ENCODE peak calls at places on chromosomes 13 and 19, in nine cellular contexts. Q is NT2/D1, W is tibial artery, I is IMR-90, E is left ventricle myocardium inferior, D is cardiac muscle cell, P is heart left ventricle, Z is psoas muscle, N is BE2C. A is an unnamed sample. For H3K4me1 and H3K27me3, the result is how much of the 10 kb centered on the place peaks cover.

GRCh38 chr13:49638416-49639072 is 10.2 kb downstream of the ARL11 start:
- DNase-seq in D (no peak), Z (no peak), P (no peak), Q (no peak), N (no peak), W (no peak), I (no peak), E (no peak), A (no peak)

GRCh38 chr13:91470084-91470621 is 71.7 kb downstream of the GPC5 start:
- DNase-seq in Z (no peak), D (no peak), E (no peak), P (no peak), N (no peak), W (no peak), I (no peak), Q (no peak), A (no peak)

GRCh38 chr19:10514211-10515145 is 2.8 kb downstream of the S1PR5 start:
- DNase-seq in Z (no peak), E (no peak), N (peak), Q (no peak), W (no peak), P (no peak), D (no peak), I (no peak), A (no peak)

GRCh38 chr13:49113526-49114286 is 106.4 kb upstream of the MLNR start:
- DNase-seq in P (no peak), Q (no peak), W (no peak), E (no peak), D (peak), I (peak), N (no peak), Z (no peak), A (no peak)

GRCh38 chr13:60838581-60838980 is 441.6 kb downstream of the TDRD3 start:
- DNase-seq in P (no peak), N (no peak), I (no peak), D (no peak), Q (no peak), E (no peak), Z (no peak), W (no peak), A (no peak)

GRCh38 chr19:16446108-16447014 is 25.4 kb downstream of the EPS15L1 start:
- DNase-seq in W (no peak), Q (no peak), I (peak), N (no peak), E (no peak), Z (no peak), P (no peak), D (no peak), A (no peak)

GRCh38 chr13:31380728-31381127 is 181.0 kb downstream of the B3GLCT start:
- DNase-seq in W (no peak), D (no peak), P (no peak), I (no peak), E (no peak), N (no peak), Z (no peak), Q (no peak), A (no peak)

GRCh38 chr19:19303411-19303810 is 16.9 kb downstream of the SUGP1 start:
- DNase-seq in E (no peak), D (no peak), Z (no peak), I (no peak), W (no peak), P (no peak), Q (no peak), N (no peak), A (no peak)

GRCh38 chr19:13366529-13367143 is 139.6 kb downstream of the CACNA1A start:
- DNase-seq in Z (no peak), W (no peak), Q (peak), P (no peak), N (no peak), E (no peak), I (peak), D (peak), A (no peak)

GRCh38 chr13:46687810-46688209 is 109.2 kb downstream of the ESD start:
- DNase-seq in Z (no peak), P (no peak), Q (peak), W (no peak), N (no peak), I (peak), E (no peak), D (peak), A (no peak)

GRCh38 chr19:35756373-35757230 is at the start of gene HSPB6:
- DNase-seq in Q (no peak), D (peak), I (peak), E (peak), W (peak), P (peak), Z (peak), N (no peak), A (peak)

GRCh38 chr19:510606-511100 is 3.4 kb downstream of the TPGS1 start:
- DNase-seq in E (peak), D (peak), W (no peak), Q (peak), N (peak), Z (peak), P (peak), I (peak), A (peak)

GRCh38 chr13:109949395-109949794 is 163.0 kb upstream of the IRS2 start:
- DNase-seq in I (peak), Q (no peak), N (no peak), E (no peak), P (no peak), D (no peak), Z (no peak), W (no peak), A (no peak)

GRCh38 chr13:59750860-59751259 is 412.9 kb downstream of the DIAPH3 start:
- DNase-seq in Q (peak), W (no peak), D (peak), E (no peak), P (no peak), Z (no peak), N (peak), I (peak), A (no peak)

GRCh38 chr19:19860756-19861390 is 4.8 kb upstream of the ZNF253 start:
- DNase-seq in N (no peak), Q (peak), P (no peak), Z (no peak), W (no peak), E (no peak), I (no peak), D (peak), A (no peak)

GRCh38 chr19:18663940-18664530 is 19.4 kb upstream of the CRTC1 start:
- DNase-seq in E (no peak), N (no peak), Z (no peak), Q (no peak), P (no peak), W (peak), I (no peak), D (no peak), A (no peak)

GRCh38 chr13:100513987-100514670 is 74.5 kb downstream of the GGACT start:
- DNase-seq in P (no peak), Q (no peak), D (peak), E (no peak), Z (no peak), N (no peak), W (no peak), I (no peak), A (peak)

GRCh38 chr19:33530261-33530660 is 8.7 kb upstream of the PEPD start:
- DNase-seq in E (no peak), D (no peak), Z (no peak), W (no peak), I (no peak), P (no peak), N (no peak), Q (no peak), A (no peak)

GRCh38 chr19:15113245-15114152 is 6.3 kb downstream of the SYDE1 start:
- DNase-seq in Z (peak), D (no peak), P (no peak), W (no peak), I (no peak), Q (no peak), E (no peak), N (no peak), A (no peak)

GRCh38 chr13:73956795-73957408 is 177.3 kb downstream of the KLF12 start:
- DNase-seq in Z (no peak), N (no peak), W (no peak), E (no peak), Q (no peak), D (no peak), I (no peak), P (no peak), A (no peak)

GRCh38 chr19:28519950-28520861 is 692.7 kb downstream of the UQCRFS1 start:
- DNase-seq in N (no peak), I (no peak), W (no peak), D (no peak), E (no peak), Q (no peak), Z (peak), P (no peak), A (peak)

GRCh38 chr19:17234911-17235617 is 9.0 kb downstream of the OCEL1 start:
- DNase-seq in P (peak), I (peak), Q (no peak), E (peak), Z (peak), W (no peak), N (peak), D (peak), A (no peak)

GRCh38 chr19:35143231-35143715 is at the start of gene FXYD7:
- DNase-seq in Z (no peak), E (no peak), W (no peak), D (no peak), N (peak), I (no peak), Q (no peak), P (peak), A (no peak)

GRCh38 chr19:51607920-51608562 is 22.2 kb downstream of the SIGLEC5 start:
- DNase-seq in E (peak), Z (peak), I (peak), N (peak), D (peak), Q (peak), P (peak), W (peak), A (peak)

GRCh38 chr13:26446751-26447150 is 110.7 kb upstream of the WASF3 start:
- DNase-seq in I (no peak), N (no peak), E (no peak), Q (no peak), D (no peak), W (no peak), P (no peak), Z (no peak), A (no peak)

GRCh38 chr13:25267715-25268114 is 19.6 kb downstream of the MTMR6 start:
- DNase-seq in I (peak), Q (no peak), W (no peak), P (no peak), E (no peak), D (peak), N (no peak), Z (no peak), A (no peak)

GRCh38 chr19:10089801-10090375 is 3.8 kb downstream of the SHFL start:
- DNase-seq in E (no peak), W (no peak), N (no peak), Z (no peak), Q (no peak), D (no peak), I (no peak), P (no peak), A (no peak)

GRCh38 chr13:114101325-114101821 is 31.1 kb downstream of the RASA3 start:
- DNase-seq in E (no peak), P (peak), Q (no peak), W (peak), N (no peak), I (no peak), D (no peak), Z (peak), A (peak)

GRCh38 chr19:8028951-8029491 is 23.5 kb upstream of the CCL25 start:
- DNase-seq in E (no peak), P (no peak), W (no peak), D (peak), I (peak), N (no peak), Z (no peak), Q (peak), A (no peak)

GRCh38 chr13:54029226-54029625 is 1000.6 kb downstream of the OLFM4 start:
- DNase-seq in I (no peak), W (no peak), N (no peak), P (no peak), Q (no peak), Z (no peak), E (no peak), D (no peak), A (no peak)

GRCh38 chr19:12331211-12331941 is 2.1 kb downstream of the ZNF563 start:
- DNase-seq in D (no peak), N (no peak), E (no peak), Z (no peak), Q (no peak), W (no peak), P (peak), I (no peak), A (no peak)

GRCh38 chr13:25478186-25478585 is 106.4 kb downstream of the ATP8A2 start:
- DNase-seq in Z (no peak), P (no peak), Q (peak), W (no peak), N (no peak), E (no peak), I (no peak), D (peak), A (no peak)

GRCh38 chr19:46144756-46145155 is 3.3 kb upstream of the IGFL2 start:
- DNase-seq in N (no peak), D (no peak), I (no peak), Z (no peak), E (no peak), W (no peak), Q (no peak), P (no peak), A (no peak)

GRCh38 chr13:33312150-33312908 is 26.8 kb upstream of the STARD13 start:
- DNase-seq in P (no peak), Q (no peak), E (no peak), I (peak), W (no peak), Z (no peak), N (no peak), D (peak), A (no peak)

GRCh38 chr19:35167251-35168119 is 12.9 kb downstream of the FXYD5 start:
- DNase-seq in D (no peak), N (no peak), W (peak), Z (no peak), P (no peak), Q (no peak), E (no peak), I (no peak), A (no peak)

GRCh38 chr19:4986471-4986888 is 17.6 kb downstream of the KDM4B start:
- DNase-seq in P (no peak), W (no peak), Z (no peak), Q (no peak), I (no peak), E (no peak), N (no peak), D (no peak), A (no peak)
- H3K4me1 ChIP-seq in P (half or more), W (under half), Z (half or more), Q (under half), I (under half), E (half or more), N (under half), D (half or more), A (half or more)

DNA sequence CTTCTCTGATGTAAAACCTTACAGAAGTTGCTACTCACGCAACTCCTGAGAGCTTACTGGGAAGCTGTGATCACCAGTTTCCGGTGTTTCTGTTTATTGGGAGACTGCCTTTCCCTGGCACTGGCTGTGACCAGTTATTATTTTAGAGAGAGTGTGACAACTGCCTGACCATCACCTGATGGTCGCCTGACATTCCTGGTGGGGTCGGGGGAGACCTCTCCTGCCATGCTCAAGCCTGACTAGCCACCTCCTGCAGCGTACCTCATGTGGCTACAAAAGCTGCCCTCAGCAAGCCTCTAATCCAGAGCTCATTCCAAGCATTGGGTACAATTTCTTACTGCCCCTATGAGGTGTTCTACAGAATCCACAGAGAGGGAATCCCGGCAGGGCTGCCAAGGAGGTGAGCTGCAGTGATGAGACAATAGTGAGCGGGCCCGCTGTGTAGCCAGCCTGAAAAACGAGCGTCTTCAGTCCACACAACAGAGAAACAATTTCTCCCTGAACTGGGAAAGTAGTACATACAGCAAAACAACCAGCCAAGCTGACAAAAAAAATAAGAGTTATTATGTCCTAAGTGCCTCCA is 28.7 kb downstream of the GJA3 start:
- DNase-seq in I (no peak), Q (no peak), N (no peak), D (no peak), P (no peak), W (no peak), E (no peak), Z (no peak), A (no peak)
- H3K27me3 ChIP-seq in I (under half), Q (under half), N (under half), D (under half), P (under half), W (under half), E (half or more), Z (under half), A (under half)

GRCh38 chr13:24217601-24218281 is 57.2 kb downstream of the SPATA13 start:
- DNase-seq in N (no peak), Z (no peak), D (peak), E (no peak), P (no peak), W (no peak), I (no peak), Q (no peak), A (no peak)
- H3K4me1 ChIP-seq in N (under half), Z (under half), D (under half), E (half or more), P (under half), W (under half), I (under half), Q (under half), A (under half)

DNA sequence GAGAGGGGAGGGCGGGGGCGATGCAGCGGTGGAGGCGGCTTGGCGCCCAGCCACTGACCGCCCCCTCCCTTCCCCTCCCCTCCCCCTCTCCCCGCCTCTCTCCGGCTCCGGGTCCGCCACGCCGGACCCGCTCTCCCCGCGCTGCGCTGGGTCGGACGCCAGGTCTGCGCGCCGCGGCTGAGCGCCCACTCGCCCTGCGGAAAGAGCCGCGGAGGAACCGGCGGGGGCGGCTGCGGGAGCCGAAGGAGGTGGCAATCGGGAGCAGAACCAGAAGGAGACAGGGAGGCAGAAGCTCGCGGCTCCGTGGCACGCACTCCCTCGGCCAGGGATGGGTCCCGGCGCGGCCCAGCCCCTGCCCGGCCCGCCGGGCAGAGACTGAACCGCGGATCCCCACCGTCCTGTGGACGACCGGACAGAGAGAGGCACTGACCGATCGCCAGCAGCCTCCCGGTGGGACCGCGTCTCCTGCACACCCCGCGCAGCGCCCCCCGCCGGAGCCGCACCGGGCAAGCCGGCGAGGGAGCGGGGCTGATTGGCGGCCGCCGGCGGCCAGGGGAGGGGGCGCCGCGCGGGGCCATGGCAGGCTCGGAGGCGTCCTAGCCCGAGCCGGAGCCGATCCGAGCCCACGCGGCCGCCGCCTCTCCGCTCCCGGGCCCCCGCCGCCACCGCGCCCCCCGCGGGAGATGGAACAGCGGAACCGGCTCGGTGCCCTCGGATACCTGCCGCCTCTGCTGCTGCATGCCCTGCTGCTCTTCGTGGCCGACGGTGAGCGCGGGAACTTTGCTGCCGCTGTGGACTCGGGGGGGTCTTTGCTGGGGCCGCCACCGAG is at the start of gene VSTM2B:
- DNase-seq in Q (no peak), D (no peak), I (no peak), Z (no peak), N (no peak), P (no peak), E (no peak), W (no peak), A (no peak)
- H3K27me3 ChIP-seq in Q (under half), D (half or more), I (half or more), Z (under half), N (half or more), P (half or more), E (half or more), W (under half), A (half or more)

DNA sequence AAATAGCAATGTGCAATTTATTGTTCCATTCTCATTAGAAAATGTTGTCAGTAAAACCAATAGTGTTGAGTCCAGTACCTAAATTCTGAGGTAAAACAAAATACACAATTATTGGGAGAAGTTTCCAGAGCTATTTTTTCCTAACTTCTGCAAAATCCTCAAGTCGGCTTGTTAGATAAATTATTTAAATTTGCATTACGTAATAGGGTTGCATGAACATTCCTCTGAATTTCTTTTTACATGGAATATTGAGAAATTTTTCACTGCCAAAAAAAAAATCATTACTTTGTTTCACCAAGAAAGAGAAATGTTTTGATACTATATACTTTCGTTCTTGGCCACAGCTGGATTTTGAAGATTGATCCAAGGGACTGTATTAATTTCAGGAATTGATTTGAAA is 1.5 kb downstream of the ZNF507 start:
- DNase-seq in Q (no peak), D (no peak), E (no peak), N (no peak), P (no peak), I (no peak), W (no peak), Z (no peak), A (no peak)
- H3K4me1 ChIP-seq in Q (under half), D (under half), E (half or more), N (under half), P (under half), I (under half), W (half or more), Z (under half), A (under half)

GRCh38 chr19:44750713-44751112 is 2.2 kb downstream of the BCL3 start:
- DNase-seq in I (no peak), D (no peak), Z (no peak), P (no peak), E (no peak), Q (no peak), N (no peak), W (no peak), A (no peak)
- H3K27me3 ChIP-seq in I (under half), D (under half), Z (under half), P (under half), E (under half), Q (under half), N (under half), W (under half), A (under half)

DNA sequence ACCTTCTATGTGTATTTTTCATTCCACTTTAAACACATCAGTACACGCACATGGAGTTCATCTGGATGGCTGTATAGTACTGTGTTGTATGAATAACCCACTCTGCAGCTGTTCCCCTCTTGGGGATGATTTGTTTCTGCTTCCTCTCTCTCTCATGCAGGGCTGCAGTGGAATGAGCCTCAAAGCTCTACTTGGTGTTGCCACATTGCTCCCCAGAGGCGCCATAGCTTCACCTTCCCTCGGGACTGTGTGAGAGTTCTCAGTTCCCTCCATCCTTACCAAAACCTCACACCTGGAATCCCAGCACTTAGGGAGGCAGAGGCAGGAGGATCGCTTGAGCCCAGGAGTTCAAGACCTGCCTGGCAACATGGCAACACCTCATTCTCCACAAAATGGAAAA is 28.4 kb upstream of the GPR183 start:
- DNase-seq in I (no peak), P (no peak), W (no peak), Q (no peak), N (no peak), E (no peak), D (no peak), Z (no peak), A (no peak)
- H3K4me1 ChIP-seq in I (under half), P (under half), W (under half), Q (under half), N (under half), E (under half), D (under half), Z (under half), A (under half)

A was measured in gastrocnemius medialis.